ENCODE peak calls at places on chromosome 16, in four cellular contexts. J is K562, C is A549, O is HepG2. Y is an unnamed sample.

GRCh38 chr16:48622456-48623303 is 12.7 kb upstream of the N4BP1 start:
- DNase-seq in J (no peak), C (no peak), O (no peak), Y (no peak)

GRCh38 chr16:66502020-66502913 is 47.7 kb downstream of the TK2 start:
- DNase-seq in J (no peak), C (peak), O (peak), Y (no peak)

GRCh38 chr16:84144301-84144858 is 597 bp downstream of the HSDL1 start:
- DNase-seq in J (peak), C (peak), O (no peak), Y (peak)

GRCh38 chr16:19912445-19913305 is 28.0 kb upstream of the GPRC5B start:
- DNase-seq in J (no peak), C (no peak), O (no peak), Y (no peak)

GRCh38 chr16:637081-638018 is 1.2 kb upstream of the METTL26 start:
- DNase-seq in J (peak), C (peak), O (peak), Y (peak)

GRCh38 chr16:8730335-8730915 is 56.0 kb downstream of the ABAT start:
- DNase-seq in J (no peak), C (no peak), O (no peak), Y (no peak)

GRCh38 chr16:85936761-85937343 is 37.9 kb downstream of the IRF8 start:
- DNase-seq in J (no peak), C (no peak), O (no peak), Y (no peak)

GRCh38 chr16:27169511-27170071 is 33.7 kb upstream of the KDM8 start:
- DNase-seq in J (no peak), C (peak), O (peak), Y (no peak)

GRCh38 chr16:20675488-20676267 is 21.8 kb downstream of the ACSM1 start:
- DNase-seq in J (peak), C (no peak), O (peak), Y (peak)

GRCh38 chr16:65244811-65245210 is 122.9 kb upstream of the CDH11 start:
- DNase-seq in J (no peak), C (no peak), O (no peak), Y (no peak)

GRCh38 chr16:50741225-50741807 is 570 bp upstream of the CYLD start:
- DNase-seq in J (no peak), C (peak), O (no peak), Y (no peak)

GRCh38 chr16:88533945-88534641 is 36.1 kb upstream of the ZC3H18 start:
- DNase-seq in J (no peak), C (peak), O (no peak), Y (peak)

GRCh38 chr16:21663889-21664647 is at the start of gene OTOA:
- DNase-seq in J (peak), C (no peak), O (no peak), Y (peak)

GRCh38 chr16:25494292-25494691 is 197.5 kb upstream of the HS3ST4 start:
- DNase-seq in J (no peak), C (no peak), O (no peak), Y (no peak)

GRCh38 chr16:27795992-27796614 is 246.2 kb downstream of the KATNIP start:
- DNase-seq in J (peak), C (peak), O (peak), Y (peak)

GRCh38 chr16:35525979-35526590 is 2066.7 kb downstream of the TP53TG3F start:
- DNase-seq in J (no peak), C (peak), O (no peak), Y (no peak)

GRCh38 chr16:57268804-57269800 is 15.4 kb downstream of the PLLP start:
- DNase-seq in J (peak), C (peak), O (peak), Y (no peak)

GRCh38 chr16:81700071-81700779 is 78.9 kb upstream of the PLCG2 start:
- DNase-seq in J (no peak), C (no peak), O (no peak), Y (no peak)

GRCh38 chr16:73531021-73531420 is 483.1 kb upstream of the ZFHX3 start:
- DNase-seq in J (no peak), C (no peak), O (no peak), Y (no peak)

GRCh38 chr16:73523209-73523608 is 475.3 kb upstream of the ZFHX3 start:
- DNase-seq in J (no peak), C (no peak), O (no peak), Y (no peak)

GRCh38 chr16:73529303-73530012 is 481.5 kb upstream of the ZFHX3 start:
- DNase-seq in J (no peak), C (no peak), O (no peak), Y (no peak)

GRCh38 chr16:73530529-73530928 is 482.6 kb upstream of the ZFHX3 start:
- DNase-seq in J (no peak), C (no peak), O (no peak), Y (no peak)

DNA sequence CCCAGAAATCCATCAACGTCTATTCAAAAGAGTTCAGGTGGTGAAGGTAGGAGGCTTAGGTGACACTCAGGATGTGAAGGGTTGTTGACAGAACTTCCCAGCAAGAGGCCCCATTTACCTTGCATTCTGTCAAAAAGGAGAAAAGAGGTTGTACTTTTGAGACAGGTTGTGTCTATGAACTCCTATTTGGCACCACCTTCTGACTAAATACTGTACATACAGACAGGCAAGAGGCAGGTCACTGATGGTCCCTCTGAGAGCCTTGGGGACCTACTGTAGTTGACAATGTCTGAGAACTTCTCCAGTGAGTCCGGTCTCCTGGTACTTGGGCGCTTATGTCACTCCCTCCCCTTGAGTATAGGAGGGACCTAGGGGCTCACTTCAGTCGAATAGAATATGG is 479.3 kb upstream of the ZFHX3 start:
- DNase-seq in J (no peak), C (peak), O (no peak), Y (no peak)
- TF ChIP-seq HMGXB4 in J (no peak), C (no peak), O (no peak), Y (no peak)

GRCh38 chr16:54586474-54587175 is 300.0 kb upstream of the IRX3 start:
- DNase-seq in J (no peak), C (no peak), O (no peak), Y (no peak)

GRCh38 chr16:54585094-54585493 is 298.5 kb upstream of the IRX3 start:
- DNase-seq in J (no peak), C (no peak), O (no peak), Y (no peak)

GRCh38 chr16:54585966-54586365 is 299.4 kb upstream of the IRX3 start:
- DNase-seq in J (no peak), C (no peak), O (no peak), Y (no peak)

GRCh38 chr16:54584121-54584520 is 297.5 kb upstream of the IRX3 start:
- DNase-seq in J (no peak), C (no peak), O (no peak), Y (no peak)

GRCh38 chr16:54582631-54583250 is 296.2 kb upstream of the IRX3 start:
- DNase-seq in J (no peak), C (no peak), O (no peak), Y (no peak)
- TF ChIP-seq HMGXB4 in J (no peak), C (no peak), O (no peak), Y (no peak)

GRCh38 chr16:79949417-79949816 is 348.9 kb upstream of the MAF start:
- DNase-seq in J (no peak), C (no peak), O (no peak), Y (no peak)

GRCh38 chr16:79947771-79948170 is 347.2 kb upstream of the MAF start:
- DNase-seq in J (no peak), C (no peak), O (no peak), Y (no peak)

DNA sequence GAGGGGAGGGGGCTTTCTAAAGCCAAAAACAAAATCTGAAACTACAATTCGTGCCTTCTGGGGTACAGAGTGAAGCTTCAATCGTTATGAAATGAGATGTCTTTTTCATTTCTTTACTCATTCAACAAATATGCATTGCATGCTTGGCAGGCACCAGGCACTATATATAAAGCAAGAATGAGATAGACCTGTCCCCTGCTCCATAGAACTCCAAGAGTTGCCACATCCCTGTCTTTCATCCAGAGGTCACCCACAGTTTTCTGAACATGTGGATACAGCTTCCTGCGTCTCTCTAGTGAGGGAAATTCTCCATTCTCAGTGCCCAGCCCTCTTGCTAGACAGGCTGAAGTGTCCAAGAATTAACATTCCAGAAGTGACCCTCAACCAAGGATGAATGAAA is 343.2 kb upstream of the MAF start:
- DNase-seq in J (no peak), C (no peak), O (no peak), Y (no peak)
- TF ChIP-seq HMGXB4 in J (no peak), C (no peak), O (no peak), Y (no peak)

GRCh38 chr16:82884320-82884898 is 257.6 kb downstream of the CDH13 start:
- DNase-seq in J (no peak), C (no peak), O (no peak), Y (no peak)
- TF ChIP-seq HMGXB4 in J (no peak), C (no peak), O (no peak), Y (no peak)

GRCh38 chr16:22668318-22668717 is 145.6 kb upstream of the HS3ST2 start:
- DNase-seq in J (no peak), C (no peak), O (no peak), Y (no peak)

GRCh38 chr16:22671301-22672076 is 142.5 kb upstream of the HS3ST2 start:
- DNase-seq in J (no peak), C (no peak), O (no peak), Y (no peak)

GRCh38 chr16:22670551-22670970 is 143.4 kb upstream of the HS3ST2 start:
- DNase-seq in J (peak), C (peak), O (peak), Y (peak)

GRCh38 chr16:22672830-22673210 is 141.1 kb upstream of the HS3ST2 start:
- DNase-seq in J (no peak), C (no peak), O (no peak), Y (no peak)

DNA sequence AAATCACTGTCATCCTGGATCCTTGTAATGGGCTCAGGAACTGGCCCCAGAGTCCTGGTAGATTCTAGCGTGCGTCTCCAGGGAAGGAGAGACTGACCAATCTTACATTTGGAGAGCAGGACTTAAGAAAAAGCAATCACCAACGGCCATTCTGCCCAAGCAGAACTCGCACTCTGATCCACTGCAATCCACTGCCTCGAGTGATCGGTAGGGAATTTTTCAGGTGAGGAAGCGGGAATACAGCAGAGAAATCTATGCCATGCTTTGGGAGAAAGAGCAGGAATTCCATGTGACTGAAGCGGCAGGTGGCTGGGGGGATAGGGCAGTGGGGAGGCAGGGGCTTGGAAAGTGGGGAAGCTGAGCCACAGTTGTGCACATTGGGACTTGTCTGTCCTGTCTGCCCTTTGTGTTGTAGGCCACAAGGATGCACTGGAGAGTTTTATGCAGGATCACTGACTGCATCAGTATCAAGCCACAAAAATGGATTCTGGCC is 143.9 kb upstream of the HS3ST2 start:
- DNase-seq in J (peak), C (no peak), O (no peak), Y (no peak)
- TF ChIP-seq HMGXB4 in J (no peak), C (no peak), O (no peak), Y (no peak)

Y was measured in WTC11.